ENCODE peak calls at places on chromosomes 3 and 15, in four cellular contexts. U is T-helper 9 cell, P is H7, N is suprapubic skin. Y is an unnamed sample.

GRCh38 chr3:142033292-142033691 is 116.1 kb downstream of the TFDP2 start:
- DNase-seq in U (no peak), P (no peak), N (no peak), Y (no peak)

GRCh38 chr3:61181874-61182273 is 69.4 kb downstream of the FHIT start:
- DNase-seq in P (no peak), U (no peak), N (no peak), Y (no peak)

GRCh38 chr3:4376499-4376898 is 73.3 kb downstream of the SETMAR start:
- DNase-seq in P (no peak), U (no peak), N (no peak), Y (no peak)

GRCh38 chr15:66955871-66956585 is 109.4 kb upstream of the SMAD3 start:
- DNase-seq in N (no peak), P (no peak), U (no peak), Y (no peak)

GRCh38 chr3:139906441-139906840 is 28.5 kb upstream of the CLSTN2 start:
- DNase-seq in U (no peak), N (no peak), P (no peak), Y (no peak)

GRCh38 chr3:37064747-37065146 is 71.4 kb downstream of the MLH1 start:
- DNase-seq in P (no peak), N (no peak), U (no peak), Y (no peak)

GRCh38 chr3:143002083-143002712 is 828 bp downstream of the U2SURP start:
- DNase-seq in N (no peak), P (peak; percentile 43), U (no peak), Y (no peak)

GRCh38 chr15:84819291-84819768 is 2.2 kb downstream of the ALPK3 start:
- DNase-seq in U (no peak), P (no peak), N (no peak), Y (peak; percentile 43)

GRCh38 chr15:47407692-47408091 is 309.6 kb upstream of the SEMA6D start:
- DNase-seq in U (no peak), P (no peak), N (no peak), Y (no peak)

GRCh38 chr15:73683257-73683623 is 943 bp upstream of the CD276 start:
- DNase-seq in P (no peak), U (no peak), N (no peak), Y (no peak)

GRCh38 chr15:38899300-38899699 is 334.7 kb upstream of the RASGRP1 start:
- DNase-seq in N (no peak), U (no peak), P (no peak), Y (no peak)

GRCh38 chr3:31179768-31180167 is 285.3 kb upstream of the GADL1 start:
- DNase-seq in N (no peak), P (no peak), U (no peak), Y (no peak)

GRCh38 chr15:60215225-60215963 is 182.4 kb downstream of the ANXA2 start:
- DNase-seq in P (peak; percentile 3), N (no peak), U (no peak), Y (no peak)

Y was measured in psoas muscle.